ENCODE peak calls at places on chromosomes 5 and 9, in five cellular contexts. Y is breast epithelium, Z is transverse colon, H is GM12878, T is stomach. X is an unnamed sample.

GRCh38 chr5:73045623-73046022 is 74.8 kb upstream of the TMEM171 start:
- DNase-seq in Y (no peak), Z (no peak), H (no peak), T (no peak), X (no peak)

GRCh38 chr5:94471496-94471895 is 146.9 kb downstream of the KIAA0825 start:
- DNase-seq in Y (no peak), Z (no peak), H (no peak), T (no peak), X (no peak)

GRCh38 chr9:123111427-123111826 is 78.0 kb downstream of the GPR21 start:
- DNase-seq in Y (no peak), Z (no peak), H (no peak), T (peak; percentile 38), X (peak; percentile 72)

GRCh38 chr9:113875917-113876805 is at the start of gene ZNF618:
- DNase-seq in Y (no peak), Z (peak; percentile 24), H (no peak), T (peak; percentile 41), X (peak; percentile 29)

GRCh38 chr5:144460608-144461007 is 289.9 kb downstream of the KCTD16 start:
- DNase-seq in Y (no peak), Z (no peak), H (no peak), T (no peak), X (peak; percentile 28)

GRCh38 chr5:103587185-103587748 is 24.7 kb upstream of the NUDT12 start:
- DNase-seq in Y (no peak), Z (no peak), H (no peak), T (no peak), X (no peak)

GRCh38 chr9:95302471-95302870 is 15.0 kb downstream of the FANCC start:
- DNase-seq in Y (no peak), Z (no peak), H (no peak), T (no peak), X (no peak)

GRCh38 chr5:51832934-51833470 is 449.8 kb downstream of the ISL1 start:
- DNase-seq in Y (no peak), Z (no peak), H (no peak), T (no peak), X (no peak)

GRCh38 chr5:103357636-103358035 is 99.1 kb downstream of the MACIR start:
- DNase-seq in Y (no peak), Z (no peak), H (no peak), T (no peak), X (no peak)

GRCh38 chr5:124461857-124462423 is 284.5 kb downstream of the ZNF608 start:
- DNase-seq in Y (no peak), Z (no peak), H (no peak), T (no peak), X (no peak)

GRCh38 chr5:138467711-138468132 is 2.4 kb downstream of the EGR1 start:
- DNase-seq in Y (no peak), Z (peak; percentile 55), H (no peak), T (peak; percentile 52), X (no peak)

DNA sequence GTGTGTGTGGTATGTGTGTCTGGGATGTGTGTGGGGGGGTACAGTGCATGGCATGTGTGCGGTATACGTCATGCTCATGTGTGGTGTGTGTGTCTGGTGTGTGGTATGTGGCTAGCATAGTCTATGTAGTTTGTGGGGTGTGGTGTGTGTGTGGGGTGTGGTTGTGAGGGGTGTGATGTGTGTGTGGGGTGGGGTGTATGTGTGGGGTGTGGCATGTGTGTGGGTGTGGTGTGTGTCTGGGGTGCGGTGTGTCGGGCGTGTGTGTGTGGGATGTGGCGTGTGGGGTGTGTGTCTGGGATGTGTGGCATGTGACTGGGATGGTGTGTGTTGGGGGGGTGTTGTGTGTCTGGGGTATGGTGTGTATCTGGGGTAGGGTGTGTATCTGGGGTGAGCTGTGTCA is 52.3 kb downstream of the SECISBP2 start:
- DNase-seq in Y (no peak), Z (no peak), H (no peak), T (no peak), X (no peak)
- H3K27me3 ChIP-seq in Y (no peaks in the 10 kb centered on the region), Z (no peaks in the 10 kb centered on the region), H (no peaks in the 10 kb centered on the region), T (no peaks in the 10 kb centered on the region), X (no peaks in the 10 kb centered on the region)

GRCh38 chr5:68711311-68712200 is 382.3 kb upstream of the SLC30A5 start:
- DNase-seq in Y (no peak), Z (no peak), H (peak; percentile 72), T (no peak), X (peak; percentile 74)

GRCh38 chr5:68710514-68710913 is 383.3 kb upstream of the SLC30A5 start:
- DNase-seq in Y (no peak), Z (no peak), H (peak; percentile 16), T (no peak), X (peak; percentile 9)

GRCh38 chr5:68709229-68709628 is 384.6 kb upstream of the SLC30A5 start:
- DNase-seq in Y (no peak), Z (no peak), H (no peak), T (no peak), X (peak; percentile 88)

GRCh38 chr5:68708842-68709170 is 385.0 kb upstream of the SLC30A5 start:
- DNase-seq in Y (no peak), Z (no peak), H (no peak), T (no peak), X (no peak)

DNA sequence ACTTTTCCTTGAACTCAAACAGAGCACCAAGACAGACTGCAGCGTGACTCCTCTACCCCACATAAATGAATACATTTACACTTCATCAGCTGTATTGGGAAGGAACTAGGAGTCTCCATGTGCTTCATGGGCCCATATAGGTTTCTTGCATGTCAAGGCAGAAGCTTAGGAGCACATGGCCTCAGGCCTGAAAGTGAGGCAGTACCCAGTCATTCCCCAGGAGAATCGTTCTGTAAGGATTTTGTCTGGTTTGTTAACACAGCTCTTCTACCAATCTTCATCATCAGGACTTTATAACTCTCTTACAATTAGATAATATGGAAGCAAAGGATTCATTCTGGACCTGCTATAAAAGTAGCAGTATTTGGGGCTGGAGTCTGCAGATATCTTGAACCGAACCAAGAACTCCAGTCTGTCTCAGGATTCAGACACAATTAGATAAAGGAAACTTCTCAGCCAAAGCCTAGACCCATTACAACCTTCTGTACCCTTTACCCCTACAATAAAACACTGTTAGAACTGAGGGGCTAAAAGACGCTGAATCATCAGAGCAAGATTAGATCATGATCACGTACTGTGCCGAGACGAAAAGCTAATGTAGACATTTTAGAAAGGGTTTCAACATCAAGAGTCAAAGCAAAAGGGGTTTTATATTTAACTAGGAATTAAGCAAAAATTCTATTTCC is 385.5 kb upstream of the SLC30A5 start:
- DNase-seq in Y (no peak), Z (no peak), H (no peak), T (no peak), X (no peak)
- H3K4me3 ChIP-seq in Y (no peak overlapping the region), Z (no peak overlapping the region), H (no peak overlapping the region), T (no peak overlapping the region), X (peak overlapping the region; percentile 4)

DNA sequence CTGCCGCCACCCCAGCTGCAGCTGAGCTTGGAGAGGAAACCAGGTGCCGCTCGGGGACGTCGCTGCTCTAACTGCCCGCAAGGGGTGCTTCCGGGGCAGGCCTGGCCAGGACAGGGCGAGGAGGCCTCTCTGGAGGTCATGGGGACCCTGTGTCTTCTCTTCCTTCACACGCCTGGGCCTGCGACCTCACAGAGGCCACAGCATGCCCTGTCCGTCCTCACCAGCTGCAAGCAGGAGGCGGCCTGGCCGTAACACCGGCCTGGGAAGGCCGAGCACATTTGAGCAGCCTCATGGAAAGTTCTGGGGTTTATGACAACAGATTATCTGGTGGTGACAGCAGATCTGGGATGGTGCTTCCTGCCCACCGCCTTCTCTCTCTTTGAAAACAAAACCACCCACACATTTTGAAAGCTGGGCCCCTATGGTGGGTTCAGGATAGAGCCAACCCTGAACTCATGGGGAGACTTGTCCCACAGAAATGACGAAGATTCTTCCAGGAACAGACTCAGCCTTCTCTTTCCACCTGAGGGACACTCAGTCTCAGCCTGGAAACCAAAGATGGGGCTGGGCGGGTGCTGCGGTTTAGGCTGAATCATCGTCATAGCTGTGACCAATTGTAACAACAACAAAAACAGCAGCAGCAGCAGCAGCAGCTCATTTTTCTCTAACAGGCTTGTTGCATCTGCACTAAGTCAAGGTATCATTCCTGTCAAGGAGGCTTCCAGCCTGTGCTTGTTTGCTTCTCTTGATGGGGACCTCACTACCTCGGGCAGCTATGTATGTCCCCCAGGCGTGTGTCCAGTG is 99.6 kb upstream of the RAPGEF1 start:
- DNase-seq in Y (no peak), Z (peak; percentile 22), H (no peak), T (no peak), X (no peak)
- H3K27me3 ChIP-seq in Y (peaks cover 16% of the 10 kb centered on the region), Z (peaks cover 12% of the 10 kb centered on the region), H (no peaks in the 10 kb centered on the region), T (peaks cover 10% of the 10 kb centered on the region), X (no peaks in the 10 kb centered on the region)

GRCh38 chr5:38258037-38258318 is 381 bp upstream of the EGFLAM start:
- DNase-seq in Y (no peak), Z (no peak), H (no peak), T (no peak), X (no peak)

GRCh38 chr5:38257236-38258036 is 923 bp upstream of the EGFLAM start:
- DNase-seq in Y (no peak), Z (no peak), H (no peak), T (no peak), X (peak; percentile 95)

GRCh38 chr5:38258319-38259061 is at the start of gene EGFLAM:
- DNase-seq in Y (no peak), Z (no peak), H (no peak), T (no peak), X (peak; percentile 91)

GRCh38 chr5:38263983-38264382 is 5.6 kb downstream of the EGFLAM start:
- DNase-seq in Y (no peak), Z (no peak), H (no peak), T (no peak), X (no peak)

GRCh38 chr5:38259062-38259857 is 901 bp downstream of the EGFLAM start:
- DNase-seq in Y (no peak), Z (no peak), H (no peak), T (no peak), X (no peak)
- H3K4me3 ChIP-seq in Y (peak overlapping the region; percentile 60), Z (peak overlapping the region; percentile 30), H (no peak overlapping the region), T (peak overlapping the region; percentile 56), X (peak overlapping the region; percentile 65)

GRCh38 chr9:69323886-69324285 is 1.1 kb upstream of the ENTREP1 start:
- DNase-seq in Y (no peak), Z (no peak), H (no peak), T (no peak), X (no peak)
- H3K27me3 ChIP-seq in Y (no peaks in the 10 kb centered on the region), Z (peaks cover 65% of the 10 kb centered on the region), H (peaks cover 16% of the 10 kb centered on the region), T (peaks cover 5% of the 10 kb centered on the region), X (peaks cover 32% of the 10 kb centered on the region)

GRCh38 chr9:125746017-125746773 is 978 bp upstream of the PBX3 start:
- DNase-seq in Y (peak; percentile 91), Z (peak; percentile 96), H (peak; percentile 82), T (peak; percentile 96), X (peak; percentile 99)

GRCh38 chr9:125747053-125747764 is at the start of gene PBX3:
- DNase-seq in Y (no peak), Z (peak; percentile 54), H (no peak), T (peak; percentile 60), X (peak; percentile 75)

GRCh38 chr9:125745682-125746016 is 1.5 kb upstream of the PBX3 start:
- DNase-seq in Y (no peak), Z (no peak), H (no peak), T (no peak), X (no peak)

GRCh38 chr9:125747765-125748510 is 765 bp downstream of the PBX3 start:
- DNase-seq in Y (no peak), Z (peak; percentile 42), H (no peak), T (peak; percentile 35), X (peak; percentile 39)

DNA sequence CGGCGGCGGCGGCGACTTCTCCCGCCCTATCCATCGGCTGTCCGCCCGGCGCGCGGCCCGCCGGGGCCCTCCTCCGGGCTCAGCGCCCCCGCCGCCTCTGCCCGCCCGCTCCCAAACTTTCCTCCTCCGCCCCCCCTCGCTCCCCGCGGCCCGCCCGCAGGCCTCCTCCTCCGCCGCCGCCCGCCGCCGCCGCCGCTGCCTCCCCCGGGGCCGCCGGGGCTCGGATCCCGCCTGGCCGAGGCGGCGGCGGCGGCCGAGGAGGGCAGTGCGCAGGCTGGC is 460 bp upstream of the PBX3 start:
- DNase-seq in Y (no peak), Z (no peak), H (no peak), T (no peak), X (no peak)
- H3K4me3 ChIP-seq in Y (peak overlapping the region; percentile 82), Z (peak overlapping the region; percentile 88), H (no peak overlapping the region), T (peak overlapping the region; percentile 72), X (peak overlapping the region; percentile 10)

GRCh38 chr5:135859656-135860055 is 25.2 kb downstream of the SLC25A48 start:
- DNase-seq in Y (no peak), Z (no peak), H (no peak), T (no peak), X (no peak)
- H3K27me3 ChIP-seq in Y (peaks cover 4% of the 10 kb centered on the region), Z (no peaks in the 10 kb centered on the region), H (peaks cover 3% of the 10 kb centered on the region), T (peaks cover 4% of the 10 kb centered on the region), X (peaks cover 41% of the 10 kb centered on the region)